ENCODE peak calls at places on chromosomes 2 and 18, in six cellular contexts. O is CD8-positive, alpha-beta T cell; S is RWPE1; I is mammary epithelial cell; L is Peyer's patch; J is HCT116. X is an unnamed sample.

GRCh38 chr2:108235577-108235976 is 4.2 kb upstream of the SULT1C3 start:
- DNase-seq in O (no peak), S (no peak), J (no peak), L (no peak), I (no peak), X (no peak)

GRCh38 chr2:127277028-127277427 is 16.9 kb downstream of the ERCC3 start:
- DNase-seq in I (no peak), S (no peak), L (no peak), O (no peak), J (no peak), X (no peak)

GRCh38 chr2:151043484-151043883 is 218.2 kb downstream of the RBM43 start:
- DNase-seq in O (no peak), I (peak), S (peak), L (no peak), J (peak), X (no peak)

GRCh38 chr2:105546623-105546964 is 147.7 kb upstream of the FHL2 start:
- DNase-seq in I (no peak), O (no peak), S (no peak), J (no peak), L (no peak), X (peak)

GRCh38 chr2:76039505-76039904 is 328.8 kb upstream of the GCFC2 start:
- DNase-seq in S (no peak), L (no peak), I (no peak), J (no peak), O (no peak), X (no peak)

GRCh38 chr18:77761332-77761731 is 511.7 kb downstream of the GALR1 start:
- DNase-seq in L (no peak), J (no peak), S (no peak), I (no peak), O (no peak), X (no peak)

GRCh38 chr2:172586255-172586891 is 30.5 kb downstream of the PDK1 start:
- DNase-seq in O (no peak), I (no peak), L (no peak), J (no peak), S (no peak), X (no peak)

GRCh38 chr2:102473020-102473419 is at the start of gene SLC9A4:
- DNase-seq in J (peak), L (peak), I (peak), O (peak), S (peak), X (peak)

GRCh38 chr2:200509227-200509607 is 651 bp downstream of the KCTD18 start:
- DNase-seq in J (no peak), L (no peak), I (peak), O (no peak), S (peak), X (peak)

GRCh38 chr2:150088538-150088937 is 398.9 kb downstream of the RND3 start:
- DNase-seq in I (peak), O (no peak), S (no peak), J (no peak), L (no peak), X (no peak)

GRCh38 chr2:35099345-35099744 is 1256.2 kb upstream of the CRIM1 start:
- DNase-seq in O (no peak), L (no peak), J (no peak), S (no peak), I (no peak), X (no peak)

GRCh38 chr18:28039078-28039477 is 137.9 kb downstream of the CDH2 start:
- DNase-seq in I (peak), L (no peak), O (no peak), J (no peak), S (peak), X (no peak)

GRCh38 chr18:74951165-74951760 is 257.7 kb downstream of the PTGR3 start:
- DNase-seq in O (no peak), L (no peak), J (no peak), S (peak), I (peak), X (peak)

GRCh38 chr18:63348508-63349136 is 18.4 kb downstream of the KDSR start:
- DNase-seq in J (no peak), S (no peak), O (no peak), L (no peak), I (no peak), X (no peak)

GRCh38 chr2:189608799-189609422 is 28.3 kb upstream of the SLC40A1 start:
- DNase-seq in I (peak), J (no peak), S (no peak), O (no peak), L (no peak), X (no peak)

GRCh38 chr2:95049088-95049955 is 23.8 kb downstream of the MAL start:
- DNase-seq in L (no peak), I (no peak), O (no peak), S (no peak), J (no peak), X (no peak)

GRCh38 chr2:165698621-165698946 is 95.5 kb downstream of the GALNT3 start:
- DNase-seq in O (no peak), I (peak), J (peak), S (peak), L (peak), X (peak)

GRCh38 chr18:43303376-43303775 is 26.1 kb upstream of the SYT4 start:
- DNase-seq in S (no peak), L (no peak), I (peak), J (no peak), O (no peak), X (no peak)

GRCh38 chr2:155708052-155708451 is 624.5 kb downstream of the NR4A2 start:
- DNase-seq in I (no peak), L (no peak), O (no peak), S (no peak), J (peak), X (no peak)

GRCh38 chr2:61787941-61788340 is 65.9 kb downstream of the FAM161A start:
- DNase-seq in O (no peak), I (no peak), J (no peak), S (no peak), L (no peak), X (no peak)

GRCh38 chr2:42754021-42754775 is 9.7 kb downstream of the OXER1 start:
- DNase-seq in O (no peak), J (no peak), S (no peak), L (peak), I (no peak), X (no peak)

GRCh38 chr2:99659874-99660273 is 170.1 kb upstream of the REV1 start:
- DNase-seq in S (no peak), O (no peak), I (no peak), L (no peak), J (no peak), X (no peak)

GRCh38 chr2:99662761-99663341 is 173.0 kb upstream of the REV1 start:
- DNase-seq in O (no peak), L (no peak), I (peak), J (no peak), S (no peak), X (no peak)

GRCh38 chr2:99660616-99661416 is 171.0 kb upstream of the REV1 start:
- DNase-seq in I (no peak), O (no peak), L (no peak), S (no peak), J (no peak), X (no peak)

GRCh38 chr2:99666256-99666655 is 176.4 kb upstream of the REV1 start:
- DNase-seq in J (no peak), O (no peak), S (no peak), L (no peak), I (no peak), X (no peak)

GRCh38 chr2:99663641-99664040 is 173.8 kb upstream of the REV1 start:
- DNase-seq in J (no peak), S (no peak), L (no peak), I (no peak), O (no peak), X (no peak)
- H3K27ac ChIP-seq in J (no peak), S (no peak), L (no peak), I (no peak), O (no peak), X (no peak)

DNA sequence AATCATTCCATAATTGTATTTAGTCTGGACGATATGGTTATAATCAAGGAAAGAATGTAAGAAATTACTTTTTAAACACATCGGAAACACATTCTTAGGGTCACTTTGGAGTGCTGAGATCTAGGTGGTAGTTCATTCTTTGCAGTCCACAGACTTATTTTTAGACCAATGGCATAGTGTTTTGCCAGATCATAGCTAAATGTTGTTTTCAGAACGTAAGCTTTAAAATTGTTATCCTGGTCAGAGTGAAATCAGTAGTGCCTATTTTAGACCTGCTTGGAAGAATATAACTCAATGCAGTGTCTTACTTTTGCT is 4.3 kb downstream of the MYL12A start:
- DNase-seq in O (no peak), I (no peak), L (no peak), J (no peak), S (no peak), X (no peak)
- H3K27ac ChIP-seq in O (peak), I (no peak), L (no peak), J (no peak), S (no peak), X (no peak)

GRCh38 chr2:163175294-163175693 is 336.7 kb upstream of the KCNH7 start:
- DNase-seq in O (no peak), L (no peak), J (no peak), I (no peak), S (no peak), X (no peak)

GRCh38 chr2:163173591-163173990 is 335.0 kb upstream of the KCNH7 start:
- DNase-seq in L (no peak), I (no peak), J (no peak), S (no peak), O (no peak), X (no peak)

GRCh38 chr2:163171786-163172549 is 333.4 kb upstream of the KCNH7 start:
- DNase-seq in I (peak), O (no peak), L (no peak), S (no peak), J (no peak), X (no peak)
- H3K27ac ChIP-seq in I (no peak), O (no peak), L (no peak), S (no peak), J (no peak), X (no peak)

GRCh38 chr2:72576861-72577260 is 249.0 kb downstream of the EXOC6B start:
- DNase-seq in J (no peak), L (no peak), I (no peak), S (no peak), O (no peak), X (no peak)
- H3K27ac ChIP-seq in J (no peak), L (no peak), I (no peak), S (no peak), O (no peak), X (no peak)

GRCh38 chr2:235389626-235390025 is 104.2 kb upstream of the AGAP1 start:
- DNase-seq in I (no peak), O (no peak), L (no peak), S (no peak), J (no peak), X (no peak)

GRCh38 chr2:235382091-235383000 is 111.5 kb upstream of the AGAP1 start:
- DNase-seq in O (no peak), L (no peak), J (no peak), I (no peak), S (no peak), X (no peak)

GRCh38 chr2:235383272-235383843 is 110.5 kb upstream of the AGAP1 start:
- DNase-seq in L (no peak), O (no peak), S (no peak), I (no peak), J (no peak), X (no peak)

GRCh38 chr2:235381261-235381912 is 112.5 kb upstream of the AGAP1 start:
- DNase-seq in I (no peak), L (no peak), O (no peak), S (no peak), J (no peak), X (no peak)

GRCh38 chr2:235384624-235385023 is 109.2 kb upstream of the AGAP1 start:
- DNase-seq in O (no peak), I (no peak), L (no peak), J (no peak), S (no peak), X (no peak)
- H3K27ac ChIP-seq in O (no peak), I (no peak), L (no peak), J (no peak), S (no peak), X (no peak)

GRCh38 chr2:239947361-239948045 is 77.6 kb downstream of the NDUFA10 start:
- DNase-seq in L (no peak), I (no peak), O (no peak), S (no peak), J (no peak), X (no peak)

GRCh38 chr2:239949537-239949936 is 75.6 kb downstream of the NDUFA10 start:
- DNase-seq in J (no peak), I (no peak), S (no peak), O (no peak), L (no peak), X (no peak)

GRCh38 chr2:239946570-239947311 is 78.4 kb downstream of the NDUFA10 start:
- DNase-seq in S (no peak), L (no peak), I (no peak), J (no peak), O (no peak), X (no peak)

GRCh38 chr2:239949079-239949478 is 76.1 kb downstream of the NDUFA10 start:
- DNase-seq in L (no peak), I (no peak), O (no peak), J (no peak), S (no peak), X (no peak)

DNA sequence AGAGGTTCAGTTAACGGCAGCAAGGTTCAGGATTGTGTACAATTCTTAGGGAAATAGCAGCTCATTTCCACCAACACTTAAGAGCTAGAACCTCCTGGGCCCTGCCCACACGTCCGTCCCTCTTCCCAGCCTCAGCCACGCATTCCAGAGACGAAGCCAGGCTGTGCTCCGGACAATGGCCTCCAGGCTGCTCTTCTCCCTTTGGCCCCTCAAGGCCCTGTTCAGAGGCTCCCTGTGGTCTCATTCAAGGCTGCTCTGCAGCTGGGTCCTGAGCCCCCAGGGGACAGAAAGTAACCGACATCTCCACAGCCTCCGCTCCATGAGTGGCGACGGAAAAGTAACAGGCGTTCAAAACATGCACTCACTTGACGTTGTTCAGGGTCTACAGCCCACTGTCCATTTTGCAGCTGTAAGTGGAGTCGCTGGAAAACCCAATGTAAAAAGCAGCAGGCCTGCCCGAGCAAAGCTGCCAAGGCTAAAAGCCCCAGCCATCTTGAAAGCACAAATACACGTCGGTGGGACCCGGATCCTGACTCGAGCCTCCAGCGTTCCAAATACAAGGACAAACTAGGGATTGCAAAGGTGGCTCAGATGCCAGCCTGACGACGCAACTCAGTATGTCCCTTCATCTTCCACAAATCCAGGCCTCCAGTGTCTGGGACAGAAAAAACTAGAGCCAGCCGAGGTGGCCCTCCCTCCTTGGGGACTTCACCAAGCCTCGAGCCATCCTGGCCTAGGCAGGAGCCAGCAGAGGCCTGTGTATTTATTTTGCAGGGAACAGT is 76.9 kb downstream of the NDUFA10 start:
- DNase-seq in S (no peak), O (no peak), J (no peak), L (no peak), I (no peak), X (no peak)
- H3K27ac ChIP-seq in S (no peak), O (no peak), J (no peak), L (no peak), I (no peak), X (no peak)

DNA sequence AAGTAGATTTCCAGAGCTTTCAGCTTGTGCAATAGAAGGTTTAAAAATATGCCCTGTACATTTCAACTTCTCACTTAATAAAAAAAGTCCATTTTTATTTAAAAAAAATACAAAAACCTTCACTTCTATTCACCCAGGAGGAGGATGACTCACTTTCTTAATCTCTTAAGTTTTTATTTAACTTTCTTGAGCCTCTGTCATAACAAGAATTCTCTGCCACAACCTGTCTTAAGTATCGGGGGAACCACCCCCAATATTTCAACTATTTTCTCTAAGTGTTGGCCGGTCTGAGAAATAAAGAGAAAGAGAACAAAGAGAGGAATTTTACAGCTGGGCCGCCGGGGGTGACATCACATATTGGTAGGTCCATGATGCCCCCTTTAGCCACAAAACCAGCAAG is 58.4 kb downstream of the LRATD1 start:
- DNase-seq in S (no peak), I (peak), L (no peak), O (no peak), J (no peak), X (no peak)
- H3K27ac ChIP-seq in S (no peak), I (no peak), L (no peak), O (no peak), J (no peak), X (no peak)

X was measured in small intestine.